ENCODE peak calls at places on chromosomes 5 and 9, in four cellular contexts. One of them, this sample, is unnamed. For H3K36me3, the result is how much of the 10 kb centered on the place peaks cover.

GRCh38 chr5:15926586-15926985 is 253.0 kb downstream of the MARCHF11 start:
- DNase-seq in PC-3: no peak
- DNase-seq in HepG2: no peak
- DNase-seq in HCT116: no peak
- DNase-seq in this sample: no peak

GRCh38 chr9:104927216-104927911 is 591 bp downstream of the ABCA1 start:
- DNase-seq in PC-3: peak
- DNase-seq in HepG2: peak
- DNase-seq in HCT116: no peak
- DNase-seq in this sample: peak

GRCh38 chr5:14199902-14200301 is 56.8 kb downstream of the TRIO start:
- DNase-seq in PC-3: no peak
- DNase-seq in HepG2: no peak
- DNase-seq in HCT116: no peak
- DNase-seq in this sample: peak

GRCh38 chr5:135455876-135456237 is 3.7 kb upstream of the TIFAB start:
- DNase-seq in PC-3: no peak
- DNase-seq in HepG2: no peak
- DNase-seq in HCT116: no peak
- DNase-seq in this sample: no peak

GRCh38 chr9:34701769-34702736 is 7.9 kb downstream of the CCL21 start:
- DNase-seq in PC-3: peak
- DNase-seq in HepG2: peak
- DNase-seq in HCT116: peak
- DNase-seq in this sample: peak

GRCh38 chr5:69148981-69149675 is 17.8 kb upstream of the CCNB1 start:
- DNase-seq in PC-3: no peak
- DNase-seq in HepG2: no peak
- DNase-seq in HCT116: no peak
- DNase-seq in this sample: no peak

GRCh38 chr5:132915681-132916080 is 42.2 kb downstream of the LEAP2 start:
- DNase-seq in PC-3: peak
- DNase-seq in HepG2: no peak
- DNase-seq in HCT116: peak
- DNase-seq in this sample: no peak

GRCh38 chr9:35960029-35960655 is 2.2 kb upstream of the OR2S2 start:
- DNase-seq in PC-3: no peak
- DNase-seq in HepG2: no peak
- DNase-seq in HCT116: no peak
- DNase-seq in this sample: no peak

GRCh38 chr9:23342296-23342695 is 483.7 kb downstream of the ELAVL2 start:
- DNase-seq in PC-3: peak
- DNase-seq in HepG2: peak
- DNase-seq in HCT116: no peak
- DNase-seq in this sample: no peak

GRCh38 chr9:115606851-115607250 is 488.9 kb upstream of the TNC start:
- DNase-seq in PC-3: no peak
- DNase-seq in HepG2: no peak
- DNase-seq in HCT116: no peak
- DNase-seq in this sample: no peak

GRCh38 chr5:34030058-34030457 is 13.0 kb downstream of the C1QTNF3 start:
- DNase-seq in PC-3: no peak
- DNase-seq in HepG2: no peak
- DNase-seq in HCT116: no peak
- DNase-seq in this sample: no peak

GRCh38 chr5:180801596-180802324 is 846 bp downstream of the MGAT1 start:
- DNase-seq in PC-3: no peak
- DNase-seq in HepG2: no peak
- DNase-seq in HCT116: no peak
- DNase-seq in this sample: no peak

GRCh38 chr5:28576022-28576421 is 1537.6 kb upstream of the CDH9 start:
- DNase-seq in PC-3: peak
- DNase-seq in HepG2: peak
- DNase-seq in HCT116: no peak
- DNase-seq in this sample: no peak

GRCh38 chr9:107717608-107718314 is 228.2 kb upstream of the KLF4 start:
- DNase-seq in PC-3: no peak
- DNase-seq in HepG2: no peak
- DNase-seq in HCT116: no peak
- DNase-seq in this sample: no peak

GRCh38 chr5:10725636-10726035 is 35.4 kb downstream of the DAP start:
- DNase-seq in PC-3: peak
- DNase-seq in HepG2: no peak
- DNase-seq in HCT116: no peak
- DNase-seq in this sample: no peak

GRCh38 chr5:10726913-10727517 is 34.0 kb downstream of the DAP start:
- DNase-seq in PC-3: no peak
- DNase-seq in HepG2: no peak
- DNase-seq in HCT116: no peak
- DNase-seq in this sample: no peak

GRCh38 chr5:10726179-10726912 is 34.7 kb downstream of the DAP start:
- DNase-seq in PC-3: peak
- DNase-seq in HepG2: no peak
- DNase-seq in HCT116: no peak
- DNase-seq in this sample: no peak

GRCh38 chr5:10723519-10723918 is 37.5 kb downstream of the DAP start:
- DNase-seq in PC-3: no peak
- DNase-seq in HepG2: no peak
- DNase-seq in HCT116: no peak
- DNase-seq in this sample: no peak

DNA sequence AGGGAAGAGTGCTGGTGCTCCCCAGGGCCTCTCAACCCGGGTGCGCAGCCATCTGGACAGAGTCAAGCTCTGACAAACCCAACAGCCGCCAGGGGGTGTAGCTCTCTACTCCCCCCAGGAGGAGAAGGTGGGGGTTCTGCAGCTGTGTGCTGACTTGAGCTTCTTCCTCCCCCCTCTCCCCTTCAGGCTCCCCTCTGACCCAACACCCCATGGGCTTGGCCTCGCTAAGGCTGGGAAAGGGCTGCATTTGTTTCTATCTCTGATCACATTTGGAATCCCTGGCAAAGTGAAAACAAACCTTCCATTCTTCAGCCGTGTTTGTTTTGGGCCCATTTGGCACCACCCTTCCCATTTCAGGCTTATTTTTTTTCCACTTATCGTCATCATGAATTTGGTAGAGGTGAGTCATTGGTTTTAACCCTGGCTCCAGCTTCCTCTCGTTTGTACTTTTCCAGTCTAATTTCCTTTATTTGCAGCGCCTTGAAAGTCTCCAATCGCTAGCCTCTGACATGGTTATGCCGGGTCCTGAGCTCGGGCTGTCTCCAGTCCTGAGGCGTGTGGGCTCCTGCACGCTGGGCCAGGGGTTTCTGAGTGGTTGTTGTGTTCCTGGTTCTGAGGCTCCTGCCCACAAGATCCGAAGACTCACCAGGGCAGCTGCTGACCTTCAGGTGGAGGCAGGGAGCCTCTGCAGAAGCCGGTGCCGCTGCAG is 36.1 kb downstream of the DAP start:
- DNase-seq in PC-3: peak
- DNase-seq in HepG2: peak
- DNase-seq in HCT116: peak
- DNase-seq in this sample: peak
- TF ChIP-seq CTCF in PC-3: peak
- TF ChIP-seq CTCF in HepG2: no peak
- TF ChIP-seq CTCF in HCT116: peak
- TF ChIP-seq CTCF in this sample: peak

GRCh38 chr9:129858167-129858962 is 23.1 kb downstream of the USP20 start:
- DNase-seq in PC-3: no peak
- DNase-seq in HepG2: no peak
- DNase-seq in HCT116: no peak
- DNase-seq in this sample: no peak

GRCh38 chr9:129854588-129855110 is 19.4 kb downstream of the USP20 start:
- DNase-seq in PC-3: no peak
- DNase-seq in HepG2: no peak
- DNase-seq in HCT116: no peak
- DNase-seq in this sample: no peak

GRCh38 chr9:129860653-129861446 is 25.6 kb downstream of the USP20 start:
- DNase-seq in PC-3: no peak
- DNase-seq in HepG2: no peak
- DNase-seq in HCT116: no peak
- DNase-seq in this sample: no peak

GRCh38 chr9:129853614-129854013 is 18.4 kb downstream of the USP20 start:
- DNase-seq in PC-3: no peak
- DNase-seq in HepG2: no peak
- DNase-seq in HCT116: no peak
- DNase-seq in this sample: no peak

GRCh38 chr9:129857207-129857606 is 21.9 kb downstream of the USP20 start:
- DNase-seq in PC-3: no peak
- DNase-seq in HepG2: no peak
- DNase-seq in HCT116: no peak
- DNase-seq in this sample: no peak
- H3K36me3 ChIP-seq in PC-3: under half
- H3K36me3 ChIP-seq in HepG2: under half
- H3K36me3 ChIP-seq in HCT116: under half
- H3K36me3 ChIP-seq in this sample: half or more

GRCh38 chr5:154157483-154158378 is 32.8 kb upstream of the GALNT10 start:
- DNase-seq in PC-3: no peak
- DNase-seq in HepG2: no peak
- DNase-seq in HCT116: no peak
- DNase-seq in this sample: no peak
- TF ChIP-seq CTCF in PC-3: peak
- TF ChIP-seq CTCF in HepG2: peak
- TF ChIP-seq CTCF in HCT116: peak
- TF ChIP-seq CTCF in this sample: peak

GRCh38 chr9:120389867-120390266 is 190.1 kb downstream of the CDK5RAP2 start:
- DNase-seq in PC-3: no peak
- DNase-seq in HepG2: no peak
- DNase-seq in HCT116: no peak
- DNase-seq in this sample: no peak

GRCh38 chr9:120387257-120387999 is 192.5 kb downstream of the CDK5RAP2 start:
- DNase-seq in PC-3: no peak
- DNase-seq in HepG2: peak
- DNase-seq in HCT116: no peak
- DNase-seq in this sample: no peak

GRCh38 chr9:120390637-120391190 is 189.3 kb downstream of the CDK5RAP2 start:
- DNase-seq in PC-3: no peak
- DNase-seq in HepG2: peak
- DNase-seq in HCT116: no peak
- DNase-seq in this sample: no peak

GRCh38 chr9:120388000-120388855 is 191.7 kb downstream of the CDK5RAP2 start:
- DNase-seq in PC-3: no peak
- DNase-seq in HepG2: no peak
- DNase-seq in HCT116: no peak
- DNase-seq in this sample: peak

DNA sequence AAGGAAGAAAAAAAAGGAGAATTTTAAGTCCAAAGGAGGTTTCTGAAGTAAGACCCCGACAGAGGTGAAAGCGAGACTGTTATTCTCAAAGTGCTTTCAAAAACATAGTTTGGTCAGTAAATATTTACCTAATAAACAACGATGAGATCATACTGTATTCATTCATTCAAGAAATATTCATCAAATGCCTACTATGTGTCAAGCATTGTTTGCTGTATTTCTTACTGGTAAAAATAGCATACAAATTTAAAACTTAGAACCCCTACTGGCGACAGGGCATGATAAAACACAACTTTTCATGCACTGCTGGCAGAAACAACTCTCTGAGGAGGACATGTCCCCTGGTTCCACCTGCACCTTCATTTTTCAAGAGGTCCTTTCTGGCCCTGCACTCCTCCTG is 190.7 kb downstream of the CDK5RAP2 start:
- DNase-seq in PC-3: no peak
- DNase-seq in HepG2: no peak
- DNase-seq in HCT116: no peak
- DNase-seq in this sample: no peak
- H3K36me3 ChIP-seq in PC-3: under half
- H3K36me3 ChIP-seq in HepG2: under half
- H3K36me3 ChIP-seq in HCT116: under half
- H3K36me3 ChIP-seq in this sample: half or more

GRCh38 chr9:91824151-91824550 is 125.9 kb downstream of the ROR2 start:
- DNase-seq in PC-3: no peak
- DNase-seq in HepG2: no peak
- DNase-seq in HCT116: no peak
- DNase-seq in this sample: no peak
- TF ChIP-seq CTCF in PC-3: no peak
- TF ChIP-seq CTCF in HepG2: no peak
- TF ChIP-seq CTCF in HCT116: no peak
- TF ChIP-seq CTCF in this sample: no peak

DNA sequence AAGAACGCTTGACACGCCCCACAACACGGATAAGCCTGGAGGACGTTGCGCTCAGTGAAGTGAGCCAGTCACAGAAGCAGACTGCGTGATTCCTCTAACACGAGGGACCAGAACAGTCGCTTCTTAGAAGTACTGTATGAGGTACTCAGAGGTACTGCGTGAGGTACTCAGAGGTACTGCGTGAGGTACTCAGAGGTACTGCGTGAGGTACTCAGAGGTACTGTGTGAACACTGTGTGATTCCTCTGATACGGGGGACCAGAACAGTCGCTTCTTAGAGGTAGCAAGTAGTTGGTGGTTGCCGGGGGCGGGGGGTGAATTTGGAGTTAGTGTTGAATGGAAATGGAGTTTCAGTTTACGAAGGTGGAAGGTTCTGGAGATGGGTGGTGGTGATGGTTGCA is 5.8 kb downstream of the NDUFS6 start:
- DNase-seq in PC-3: no peak
- DNase-seq in HepG2: no peak
- DNase-seq in HCT116: no peak
- DNase-seq in this sample: no peak
- H3K36me3 ChIP-seq in PC-3: half or more
- H3K36me3 ChIP-seq in HepG2: under half
- H3K36me3 ChIP-seq in HCT116: half or more
- H3K36me3 ChIP-seq in this sample: half or more

GRCh38 chr5:150274811-150275210 is 14.8 kb downstream of the CAMK2A start:
- DNase-seq in PC-3: no peak
- DNase-seq in HepG2: no peak
- DNase-seq in HCT116: no peak
- DNase-seq in this sample: no peak

GRCh38 chr5:150271923-150272322 is 17.6 kb downstream of the CAMK2A start:
- DNase-seq in PC-3: no peak
- DNase-seq in HepG2: no peak
- DNase-seq in HCT116: no peak
- DNase-seq in this sample: no peak

GRCh38 chr5:150270546-150271295 is 18.9 kb downstream of the CAMK2A start:
- DNase-seq in PC-3: no peak
- DNase-seq in HepG2: peak
- DNase-seq in HCT116: no peak
- DNase-seq in this sample: no peak

GRCh38 chr5:150271296-150271692 is 18.3 kb downstream of the CAMK2A start:
- DNase-seq in PC-3: no peak
- DNase-seq in HepG2: no peak
- DNase-seq in HCT116: no peak
- DNase-seq in this sample: no peak

GRCh38 chr5:150272531-150272930 is 17.0 kb downstream of the CAMK2A start:
- DNase-seq in PC-3: peak
- DNase-seq in HepG2: peak
- DNase-seq in HCT116: no peak
- DNase-seq in this sample: no peak
- TF ChIP-seq CTCF in PC-3: peak
- TF ChIP-seq CTCF in HepG2: peak
- TF ChIP-seq CTCF in HCT116: peak
- TF ChIP-seq CTCF in this sample: peak